ENCODE peak calls at places on chromosomes 13 and 19, in eight cellular contexts. S is A172; J is colonic mucosa; K is GM13977; D is psoas muscle; R is amygdala; L is occipital lobe; T is stimulated activated CD4-positive, alpha-beta T cell treated with anti-CD3 and anti-CD28 coated beads, TNF-alpha, amount 100 ng/mL, for 24 hours. G is an unnamed sample.

GRCh38 chr19:49936549-49936948 is 7.2 kb upstream of the NUP62 start:
- DNase-seq in L (no peak), R (no peak), T (no peak), J (no peak), K (no peak), S (no peak), D (no peak), G (no peak)

GRCh38 chr13:112756081-112756480 is 66.2 kb downstream of the ATP11A start:
- DNase-seq in R (no peak), L (no peak), J (no peak), K (no peak), T (no peak), D (no peak), S (no peak), G (no peak)

GRCh38 chr19:31378404-31378803 is 29.2 kb upstream of the TSHZ3 start:
- DNase-seq in K (no peak), D (peak; percentile 35), R (no peak), T (no peak), S (peak; percentile 92), L (no peak), J (peak; percentile 27), G (no peak)

GRCh38 chr13:99356216-99357089 is 49.3 kb upstream of the GPR183 start:
- DNase-seq in L (no peak), J (no peak), K (peak; percentile 78), D (no peak), T (no peak), R (no peak), S (peak; percentile 78), G (no peak)

GRCh38 chr13:108227651-108228272 is 9.6 kb downstream of the ABHD13 start:
- DNase-seq in K (no peak), T (no peak), L (no peak), D (no peak), S (peak; percentile 36), R (no peak), J (peak; percentile 27), G (no peak)

GRCh38 chr13:104837756-104838155 is 1697.7 kb downstream of the EFNB2 start:
- DNase-seq in S (no peak), L (no peak), R (no peak), J (no peak), K (no peak), T (no peak), D (no peak), G (no peak)

GRCh38 chr13:23615677-23616076 is 45.5 kb downstream of the TNFRSF19 start:
- DNase-seq in D (no peak), L (no peak), K (no peak), R (no peak), S (no peak), T (no peak), J (no peak), G (no peak)

GRCh38 chr19:23222998-23223652 is 27.1 kb downstream of the ZNF724 start:
- DNase-seq in D (no peak), S (no peak), T (no peak), J (no peak), K (no peak), L (no peak), R (no peak), G (no peak)

GRCh38 chr13:24271611-24272451 is 37.5 kb upstream of the C1QTNF9 start:
- DNase-seq in D (peak; percentile 48), L (peak; percentile 75), J (peak; percentile 78), S (peak; percentile 30), K (peak; percentile 68), R (peak; percentile 66), T (no peak), G (peak; percentile 35)

GRCh38 chr19:17075860-17076538 is 422 bp downstream of the MYO9B start:
- DNase-seq in S (peak; percentile 22), L (no peak), J (peak; percentile 55), R (no peak), T (no peak), K (peak; percentile 59), D (peak; percentile 36), G (no peak)

GRCh38 chr19:11420429-11420893 is 1.3 kb upstream of the RGL3 start:
- DNase-seq in S (no peak), R (no peak), T (no peak), D (peak; percentile 72), L (no peak), K (peak; percentile 55), J (peak; percentile 51), G (no peak)

GRCh38 chr19:33290956-33291622 is 11.2 kb downstream of the CEBPA start:
- DNase-seq in S (peak; percentile 71), L (no peak), D (no peak), K (no peak), R (no peak), J (peak; percentile 86), T (no peak), G (no peak)

GRCh38 chr13:26377038-26377437 is 123.1 kb downstream of the CDK8 start:
- DNase-seq in D (peak; percentile 17), K (no peak), L (no peak), R (no peak), S (no peak), J (no peak), T (no peak), G (no peak)

GRCh38 chr19:33064778-33065550 is at the start of gene RHPN2:
- DNase-seq in S (peak; percentile 61), J (peak; percentile 86), K (peak; percentile 90), T (peak; percentile 36), R (no peak), D (peak; percentile 52), L (no peak), G (peak; percentile 72)

GRCh38 chr13:72808917-72809500 is 27.1 kb downstream of the PIBF1 start:
- DNase-seq in T (no peak), J (no peak), R (no peak), L (no peak), K (no peak), S (peak; percentile 0), D (no peak), G (no peak)

GRCh38 chr13:77697208-77698103 is at the start of gene SLAIN1:
- DNase-seq in S (no peak), L (peak; percentile 88), J (peak; percentile 72), T (peak; percentile 64), D (peak; percentile 81), R (peak; percentile 84), K (peak; percentile 96), G (peak; percentile 82)

GRCh38 chr13:104869501-104869900 is 1666.0 kb downstream of the EFNB2 start:
- DNase-seq in K (no peak), S (no peak), T (no peak), R (no peak), J (no peak), D (no peak), L (no peak), G (no peak)

GRCh38 chr13:74966814-74967213 is 515.2 kb downstream of the TBC1D4 start:
- DNase-seq in L (no peak), S (no peak), R (no peak), T (no peak), K (no peak), J (no peak), D (no peak), G (no peak)

GRCh38 chr13:40161008-40161694 is 505.3 kb downstream of the FOXO1 start:
- DNase-seq in K (no peak), J (no peak), D (no peak), T (no peak), S (no peak), R (no peak), L (no peak), G (no peak)

GRCh38 chr19:49113762-49114629 is at the start of gene LIN7B:
- DNase-seq in T (peak; percentile 50), D (peak; percentile 65), S (peak; percentile 29), L (peak; percentile 50), J (peak; percentile 65), R (peak; percentile 20), K (peak; percentile 96), G (peak; percentile 84)

GRCh38 chr13:111325941-111326620 is 5.6 kb downstream of the TEX29 start:
- DNase-seq in T (no peak), S (no peak), K (no peak), L (no peak), D (no peak), R (no peak), J (no peak), G (no peak)

GRCh38 chr13:24187185-24187584 is 26.7 kb downstream of the SPATA13 start:
- DNase-seq in T (no peak), J (no peak), L (no peak), D (no peak), K (no peak), S (no peak), R (no peak), G (no peak)

GRCh38 chr13:113774177-113775107 is 15.4 kb downstream of the TMEM255B start:
- DNase-seq in K (no peak), L (no peak), J (no peak), D (no peak), T (no peak), R (no peak), S (peak; percentile 78), G (no peak)

G was measured in GM18507.